ENCODE peak calls at places on chromosome 18, in six cellular contexts. One of them, this sample, is unnamed.

GRCh38 chr18:27184115-27185024 is 738 bp downstream of the CHST9 start:
- DNase-seq in posterior cingulate gyrus: no peak
- DNase-seq in NCI-H1105: peak
- DNase-seq in T-helper 2 cell: no peak
- DNase-seq in astrocyte of the spinal cord: no peak
- DNase-seq in small intestine: no peak
- DNase-seq in this sample: no peak

GRCh38 chr18:12779043-12779442 is 76.2 kb downstream of the PSMG2 start:
- DNase-seq in NCI-H1105: no peak
- DNase-seq in posterior cingulate gyrus: no peak
- DNase-seq in astrocyte of the spinal cord: no peak
- DNase-seq in T-helper 2 cell: no peak
- DNase-seq in small intestine: no peak
- DNase-seq in this sample: no peak

GRCh38 chr18:10752407-10752806 is 226.6 kb downstream of the NAPG start:
- DNase-seq in small intestine: no peak
- DNase-seq in NCI-H1105: no peak
- DNase-seq in astrocyte of the spinal cord: no peak
- DNase-seq in T-helper 2 cell: no peak
- DNase-seq in posterior cingulate gyrus: no peak
- DNase-seq in this sample: no peak

GRCh38 chr18:46073474-46074331 is 1.6 kb upstream of the PSTPIP2 start:
- DNase-seq in small intestine: peak
- DNase-seq in astrocyte of the spinal cord: peak
- DNase-seq in T-helper 2 cell: peak
- DNase-seq in NCI-H1105: peak
- DNase-seq in posterior cingulate gyrus: peak
- DNase-seq in this sample: peak

GRCh38 chr18:6677086-6677485 is 52.4 kb upstream of the ARHGAP28 start:
- DNase-seq in T-helper 2 cell: no peak
- DNase-seq in posterior cingulate gyrus: no peak
- DNase-seq in NCI-H1105: no peak
- DNase-seq in astrocyte of the spinal cord: no peak
- DNase-seq in small intestine: no peak
- DNase-seq in this sample: no peak

GRCh38 chr18:1846640-1847039 is 724.7 kb downstream of the METTL4 start:
- DNase-seq in small intestine: no peak
- DNase-seq in NCI-H1105: no peak
- DNase-seq in T-helper 2 cell: no peak
- DNase-seq in posterior cingulate gyrus: no peak
- DNase-seq in astrocyte of the spinal cord: peak
- DNase-seq in this sample: no peak

GRCh38 chr18:45775241-45775676 is 50.2 kb upstream of the SIGLEC15 start:
- DNase-seq in posterior cingulate gyrus: peak
- DNase-seq in small intestine: peak
- DNase-seq in T-helper 2 cell: no peak
- DNase-seq in NCI-H1105: no peak
- DNase-seq in astrocyte of the spinal cord: peak
- DNase-seq in this sample: peak

GRCh38 chr18:56202567-56203136 is 435.7 kb downstream of the TXNL1 start:
- DNase-seq in astrocyte of the spinal cord: peak
- DNase-seq in posterior cingulate gyrus: no peak
- DNase-seq in NCI-H1105: no peak
- DNase-seq in small intestine: no peak
- DNase-seq in T-helper 2 cell: no peak
- DNase-seq in this sample: no peak

GRCh38 chr18:11956371-11957308 is 24.7 kb upstream of the IMPA2 start:
- DNase-seq in astrocyte of the spinal cord: no peak
- DNase-seq in NCI-H1105: no peak
- DNase-seq in small intestine: no peak
- DNase-seq in posterior cingulate gyrus: no peak
- DNase-seq in T-helper 2 cell: no peak
- DNase-seq in this sample: no peak

GRCh38 chr18:8050616-8051314 is 483.6 kb downstream of the PTPRM start:
- DNase-seq in small intestine: no peak
- DNase-seq in NCI-H1105: no peak
- DNase-seq in T-helper 2 cell: no peak
- DNase-seq in posterior cingulate gyrus: no peak
- DNase-seq in astrocyte of the spinal cord: no peak
- DNase-seq in this sample: no peak

GRCh38 chr18:54910161-54910919 is 48.9 kb downstream of the CCDC68 start:
- DNase-seq in T-helper 2 cell: no peak
- DNase-seq in NCI-H1105: no peak
- DNase-seq in astrocyte of the spinal cord: no peak
- DNase-seq in posterior cingulate gyrus: no peak
- DNase-seq in small intestine: no peak
- DNase-seq in this sample: no peak

GRCh38 chr18:3706279-3707097 is 256.5 kb downstream of the TGIF1 start:
- DNase-seq in astrocyte of the spinal cord: no peak
- DNase-seq in NCI-H1105: no peak
- DNase-seq in posterior cingulate gyrus: no peak
- DNase-seq in small intestine: no peak
- DNase-seq in T-helper 2 cell: no peak
- DNase-seq in this sample: no peak

GRCh38 chr18:49464718-49465598 is 4.5 kb upstream of the DYM start:
- DNase-seq in NCI-H1105: no peak
- DNase-seq in T-helper 2 cell: no peak
- DNase-seq in astrocyte of the spinal cord: peak
- DNase-seq in posterior cingulate gyrus: no peak
- DNase-seq in small intestine: no peak
- DNase-seq in this sample: no peak

GRCh38 chr18:69638056-69638455 is 237.4 kb downstream of the DOK6 start:
- DNase-seq in NCI-H1105: no peak
- DNase-seq in T-helper 2 cell: no peak
- DNase-seq in posterior cingulate gyrus: no peak
- DNase-seq in small intestine: no peak
- DNase-seq in astrocyte of the spinal cord: no peak
- DNase-seq in this sample: no peak

GRCh38 chr18:3392467-3392855 is 57.5 kb upstream of the TGIF1 start:
- DNase-seq in posterior cingulate gyrus: no peak
- DNase-seq in T-helper 2 cell: no peak
- DNase-seq in NCI-H1105: no peak
- DNase-seq in astrocyte of the spinal cord: no peak
- DNase-seq in small intestine: no peak
- DNase-seq in this sample: no peak

GRCh38 chr18:5943514-5943913 is 48.2 kb upstream of the TMEM200C start:
- DNase-seq in T-helper 2 cell: no peak
- DNase-seq in astrocyte of the spinal cord: no peak
- DNase-seq in small intestine: peak
- DNase-seq in NCI-H1105: peak
- DNase-seq in posterior cingulate gyrus: peak
- DNase-seq in this sample: no peak

GRCh38 chr18:33839452-33840225 is 261.6 kb downstream of the ASXL3 start:
- DNase-seq in astrocyte of the spinal cord: peak
- DNase-seq in posterior cingulate gyrus: peak
- DNase-seq in NCI-H1105: peak
- DNase-seq in small intestine: peak
- DNase-seq in T-helper 2 cell: no peak
- DNase-seq in this sample: no peak

GRCh38 chr18:11689031-11689971 is at the start of gene GNAL:
- DNase-seq in posterior cingulate gyrus: peak
- DNase-seq in NCI-H1105: peak
- DNase-seq in T-helper 2 cell: no peak
- DNase-seq in astrocyte of the spinal cord: peak
- DNase-seq in small intestine: peak
- DNase-seq in this sample: peak

GRCh38 chr18:79397830-79398761 is 2.4 kb downstream of the NFATC1 start:
- DNase-seq in posterior cingulate gyrus: no peak
- DNase-seq in NCI-H1105: no peak
- DNase-seq in small intestine: no peak
- DNase-seq in T-helper 2 cell: no peak
- DNase-seq in astrocyte of the spinal cord: no peak
- DNase-seq in this sample: no peak

GRCh38 chr18:37869051-37869450 is 303.5 kb upstream of the CELF4 start:
- DNase-seq in posterior cingulate gyrus: no peak
- DNase-seq in NCI-H1105: no peak
- DNase-seq in astrocyte of the spinal cord: no peak
- DNase-seq in T-helper 2 cell: no peak
- DNase-seq in small intestine: no peak
- DNase-seq in this sample: no peak

GRCh38 chr18:25144835-25145234 is 207.1 kb downstream of the ZNF521 start:
- DNase-seq in T-helper 2 cell: no peak
- DNase-seq in small intestine: no peak
- DNase-seq in NCI-H1105: no peak
- DNase-seq in astrocyte of the spinal cord: peak
- DNase-seq in posterior cingulate gyrus: no peak
- DNase-seq in this sample: no peak

GRCh38 chr18:26298107-26298506 is 71.9 kb downstream of the TAF4B start:
- DNase-seq in NCI-H1105: no peak
- DNase-seq in T-helper 2 cell: no peak
- DNase-seq in small intestine: no peak
- DNase-seq in astrocyte of the spinal cord: no peak
- DNase-seq in posterior cingulate gyrus: no peak
- DNase-seq in this sample: no peak

GRCh38 chr18:6058941-6059340 is 163.6 kb upstream of the TMEM200C start:
- DNase-seq in small intestine: no peak
- DNase-seq in NCI-H1105: peak
- DNase-seq in astrocyte of the spinal cord: peak
- DNase-seq in T-helper 2 cell: no peak
- DNase-seq in posterior cingulate gyrus: no peak
- DNase-seq in this sample: no peak

GRCh38 chr18:55136864-55137263 is 177.6 kb upstream of the CCDC68 start:
- DNase-seq in astrocyte of the spinal cord: peak
- DNase-seq in small intestine: no peak
- DNase-seq in T-helper 2 cell: no peak
- DNase-seq in posterior cingulate gyrus: no peak
- DNase-seq in NCI-H1105: no peak
- DNase-seq in this sample: no peak

GRCh38 chr18:79458131-79458838 is 62.6 kb downstream of the NFATC1 start:
- DNase-seq in T-helper 2 cell: no peak
- DNase-seq in astrocyte of the spinal cord: peak
- DNase-seq in small intestine: peak
- DNase-seq in NCI-H1105: no peak
- DNase-seq in posterior cingulate gyrus: no peak
- DNase-seq in this sample: no peak

GRCh38 chr18:73724908-73725307 is 422.7 kb downstream of the FBXO15 start:
- DNase-seq in T-helper 2 cell: no peak
- DNase-seq in posterior cingulate gyrus: no peak
- DNase-seq in NCI-H1105: peak
- DNase-seq in small intestine: no peak
- DNase-seq in astrocyte of the spinal cord: peak
- DNase-seq in this sample: no peak

GRCh38 chr18:9808530-9809241 is 77.1 kb upstream of the TXNDC2 start:
- DNase-seq in NCI-H1105: no peak
- DNase-seq in astrocyte of the spinal cord: no peak
- DNase-seq in posterior cingulate gyrus: no peak
- DNase-seq in T-helper 2 cell: no peak
- DNase-seq in small intestine: no peak
- DNase-seq in this sample: no peak

GRCh38 chr18:30971338-30971956 is 71.1 kb downstream of the DSC3 start:
- DNase-seq in posterior cingulate gyrus: no peak
- DNase-seq in NCI-H1105: peak
- DNase-seq in T-helper 2 cell: no peak
- DNase-seq in astrocyte of the spinal cord: peak
- DNase-seq in small intestine: peak
- DNase-seq in this sample: no peak

GRCh38 chr18:24940416-24940815 is 411.6 kb downstream of the ZNF521 start:
- DNase-seq in astrocyte of the spinal cord: no peak
- DNase-seq in small intestine: no peak
- DNase-seq in posterior cingulate gyrus: no peak
- DNase-seq in NCI-H1105: no peak
- DNase-seq in T-helper 2 cell: no peak
- DNase-seq in this sample: no peak

GRCh38 chr18:32612651-32613050 is 142.0 kb upstream of the GAREM1 start:
- DNase-seq in astrocyte of the spinal cord: no peak
- DNase-seq in small intestine: no peak
- DNase-seq in posterior cingulate gyrus: no peak
- DNase-seq in T-helper 2 cell: no peak
- DNase-seq in NCI-H1105: peak
- DNase-seq in this sample: no peak

GRCh38 chr18:51171625-51172024 is 25.9 kb downstream of the MEX3C start:
- DNase-seq in T-helper 2 cell: no peak
- DNase-seq in astrocyte of the spinal cord: no peak
- DNase-seq in NCI-H1105: no peak
- DNase-seq in posterior cingulate gyrus: no peak
- DNase-seq in small intestine: no peak
- DNase-seq in this sample: no peak

GRCh38 chr18:9901377-9901776 is 12.4 kb upstream of the VAPA start:
- DNase-seq in posterior cingulate gyrus: no peak
- DNase-seq in NCI-H1105: no peak
- DNase-seq in T-helper 2 cell: no peak
- DNase-seq in astrocyte of the spinal cord: no peak
- DNase-seq in small intestine: no peak
- DNase-seq in this sample: no peak

GRCh38 chr18:13502585-13502984 is 223.8 kb downstream of the FAM210A start:
- DNase-seq in small intestine: no peak
- DNase-seq in astrocyte of the spinal cord: no peak
- DNase-seq in T-helper 2 cell: no peak
- DNase-seq in NCI-H1105: no peak
- DNase-seq in posterior cingulate gyrus: no peak
- DNase-seq in this sample: no peak

GRCh38 chr18:62524443-62525200 is 1.8 kb downstream of the ZCCHC2 start:
- DNase-seq in posterior cingulate gyrus: peak
- DNase-seq in T-helper 2 cell: peak
- DNase-seq in astrocyte of the spinal cord: peak
- DNase-seq in NCI-H1105: peak
- DNase-seq in small intestine: peak
- DNase-seq in this sample: no peak

GRCh38 chr18:12884521-12885323 is 685 bp upstream of the PTPN2 start:
- DNase-seq in NCI-H1105: no peak
- DNase-seq in T-helper 2 cell: no peak
- DNase-seq in posterior cingulate gyrus: no peak
- DNase-seq in astrocyte of the spinal cord: peak
- DNase-seq in small intestine: no peak
- DNase-seq in this sample: no peak

GRCh38 chr18:55189972-55190371 is 230.7 kb upstream of the CCDC68 start:
- DNase-seq in posterior cingulate gyrus: no peak
- DNase-seq in T-helper 2 cell: no peak
- DNase-seq in astrocyte of the spinal cord: no peak
- DNase-seq in NCI-H1105: no peak
- DNase-seq in small intestine: no peak
- DNase-seq in this sample: no peak

This sample was measured in stimulated activated effector memory CD8-positive, alpha-beta T cell treated with anti-CD3 and anti-CD28 coated beads, Interleukin-12 subunit alpha, Interleukin-12 subunit beta, amount 100 ng/mL, for 72 hours.